ENCODE peak calls at places on chromosomes 13 and 19, in five cellular contexts. M is BE2C, N is heart left ventricle, Y is IMR-90, Q is AG04450. W is an unnamed sample. For H3K27me3, the result is how much of the 10 kb centered on the place peaks cover.

GRCh38 chr19:48512504-48513288 is 1.1 kb upstream of the LMTK3 start:
- DNase-seq in Y (no peak), N (no peak), Q (no peak), M (no peak), W (no peak)

GRCh38 chr19:17491287-17491686 is 20.2 kb upstream of the PGLS start:
- DNase-seq in N (no peak), M (no peak), Q (no peak), Y (no peak), W (no peak)

GRCh38 chr13:110506396-110506795 is 55.1 kb downstream of the RAB20 start:
- DNase-seq in M (no peak), N (no peak), Q (no peak), Y (no peak), W (no peak)

GRCh38 chr13:21735621-21736401 is 64.9 kb downstream of the FGF9 start:
- DNase-seq in Y (no peak), Q (no peak), M (no peak), N (peak), W (no peak)

GRCh38 chr19:677601-678380 is 1.6 kb downstream of the FSTL3 start:
- DNase-seq in M (no peak), Y (no peak), N (no peak), Q (no peak), W (no peak)

GRCh38 chr19:1260749-1261511 is 8.2 kb upstream of the CIRBP start:
- DNase-seq in Y (peak), M (peak), N (peak), Q (peak), W (peak)

GRCh38 chr13:49635599-49636433 is 7.5 kb downstream of the ARL11 start:
- DNase-seq in N (no peak), M (no peak), Y (peak), Q (peak), W (no peak)

GRCh38 chr13:29532136-29532535 is 63.4 kb downstream of the SLC7A1 start:
- DNase-seq in N (no peak), Q (no peak), Y (no peak), M (no peak), W (no peak)

GRCh38 chr19:28289294-28290063 is 923.5 kb downstream of the UQCRFS1 start:
- DNase-seq in M (no peak), Y (no peak), Q (no peak), N (no peak), W (no peak)

GRCh38 chr13:62300021-62300420 is 884.4 kb upstream of the PCDH20 start:
- DNase-seq in Y (no peak), M (no peak), N (no peak), Q (no peak), W (no peak)

GRCh38 chr13:21742041-21742440 is 71.2 kb downstream of the FGF9 start:
- DNase-seq in M (no peak), Q (no peak), Y (no peak), N (no peak), W (no peak)

GRCh38 chr19:38090561-38090960 is 133.5 kb downstream of the DPF1 start:
- DNase-seq in Y (no peak), Q (no peak), N (peak), M (no peak), W (no peak)

GRCh38 chr13:51780099-51780498 is 23.9 kb downstream of the DHRS12 start:
- DNase-seq in Q (no peak), N (no peak), Y (no peak), M (no peak), W (no peak)

GRCh38 chr13:75583101-75583500 is 33.5 kb downstream of the UCHL3 start:
- DNase-seq in Q (no peak), Y (no peak), M (no peak), N (no peak), W (no peak)

GRCh38 chr19:13537454-13537853 is 31.2 kb upstream of the CACNA1A start:
- DNase-seq in Q (no peak), N (no peak), Y (no peak), M (peak), W (no peak)

GRCh38 chr13:92826197-92826596 is 400.4 kb upstream of the GPC6 start:
- DNase-seq in Y (no peak), Q (no peak), N (no peak), M (no peak), W (no peak)

GRCh38 chr13:85772379-85772778 is 26.8 kb downstream of the SLITRK6 start:
- DNase-seq in M (no peak), N (no peak), Q (no peak), Y (peak), W (no peak)

GRCh38 chr19:313169-313987 is 22.2 kb upstream of the PLPP2 start:
- DNase-seq in M (no peak), N (no peak), Y (no peak), Q (no peak), W (no peak)

GRCh38 chr13:59673301-59673700 is 490.4 kb downstream of the DIAPH3 start:
- DNase-seq in M (no peak), Y (peak), N (no peak), Q (no peak), W (no peak)

GRCh38 chr19:16836115-16836905 is 7.1 kb downstream of the SIN3B start:
- DNase-seq in Y (peak), M (no peak), N (peak), Q (no peak), W (no peak)

GRCh38 chr19:1087813-1088418 is 7.3 kb downstream of the POLR2E start:
- DNase-seq in M (no peak), Y (no peak), Q (no peak), N (no peak), W (no peak)

GRCh38 chr19:6501740-6502648 is at the start of gene TUBB4A:
- DNase-seq in Y (no peak), N (peak), Q (no peak), M (peak), W (no peak)

GRCh38 chr13:92843549-92843948 is 383.1 kb upstream of the GPC6 start:
- DNase-seq in N (no peak), Y (peak), Q (peak), M (no peak), W (no peak)

GRCh38 chr19:15101479-15102082 is 5.6 kb upstream of the SYDE1 start:
- DNase-seq in N (no peak), Q (no peak), M (peak), Y (peak), W (no peak)

GRCh38 chr13:31090921-31091624 is 70.6 kb downstream of the HSPH1 start:
- DNase-seq in Q (no peak), M (no peak), Y (peak), N (no peak), W (no peak)

GRCh38 chr13:110873639-110874507 is 41.0 kb downstream of the ANKRD10 start:
- DNase-seq in M (no peak), Y (no peak), Q (no peak), N (no peak), W (no peak)

GRCh38 chr19:28705008-28705407 is 507.9 kb downstream of the UQCRFS1 start:
- DNase-seq in Q (peak), Y (peak), N (no peak), M (no peak), W (no peak)

GRCh38 chr19:29680447-29680846 is 15.2 kb downstream of the PLEKHF1 start:
- DNase-seq in M (no peak), Q (no peak), Y (no peak), N (no peak), W (no peak)

GRCh38 chr13:73715114-73715909 is 418.9 kb downstream of the KLF12 start:
- DNase-seq in N (no peak), Y (no peak), M (no peak), Q (no peak), W (no peak)

GRCh38 chr19:13817018-13817614 is 21.9 kb downstream of the ZSWIM4 start:
- DNase-seq in Y (no peak), M (no peak), Q (no peak), N (peak), W (peak)

GRCh38 chr13:101398920-101399319 is 17.4 kb downstream of the NALCN start:
- DNase-seq in N (no peak), M (no peak), Y (peak), Q (no peak), W (no peak)

GRCh38 chr19:3603121-3603841 is 3.4 kb downstream of the TBXA2R start:
- DNase-seq in N (no peak), Y (no peak), M (no peak), Q (no peak), W (no peak)

GRCh38 chr13:23666576-23666975 is 96.4 kb downstream of the TNFRSF19 start:
- DNase-seq in Q (no peak), Y (peak), M (no peak), N (no peak), W (no peak)

GRCh38 chr13:113907637-113908617 is 44.1 kb upstream of the GAS6 start:
- DNase-seq in Q (peak), N (no peak), Y (peak), M (no peak), W (no peak)
- H3K27me3 ChIP-seq in Q (under half), N (under half), Y (under half), M (half or more), W (under half)

DNA sequence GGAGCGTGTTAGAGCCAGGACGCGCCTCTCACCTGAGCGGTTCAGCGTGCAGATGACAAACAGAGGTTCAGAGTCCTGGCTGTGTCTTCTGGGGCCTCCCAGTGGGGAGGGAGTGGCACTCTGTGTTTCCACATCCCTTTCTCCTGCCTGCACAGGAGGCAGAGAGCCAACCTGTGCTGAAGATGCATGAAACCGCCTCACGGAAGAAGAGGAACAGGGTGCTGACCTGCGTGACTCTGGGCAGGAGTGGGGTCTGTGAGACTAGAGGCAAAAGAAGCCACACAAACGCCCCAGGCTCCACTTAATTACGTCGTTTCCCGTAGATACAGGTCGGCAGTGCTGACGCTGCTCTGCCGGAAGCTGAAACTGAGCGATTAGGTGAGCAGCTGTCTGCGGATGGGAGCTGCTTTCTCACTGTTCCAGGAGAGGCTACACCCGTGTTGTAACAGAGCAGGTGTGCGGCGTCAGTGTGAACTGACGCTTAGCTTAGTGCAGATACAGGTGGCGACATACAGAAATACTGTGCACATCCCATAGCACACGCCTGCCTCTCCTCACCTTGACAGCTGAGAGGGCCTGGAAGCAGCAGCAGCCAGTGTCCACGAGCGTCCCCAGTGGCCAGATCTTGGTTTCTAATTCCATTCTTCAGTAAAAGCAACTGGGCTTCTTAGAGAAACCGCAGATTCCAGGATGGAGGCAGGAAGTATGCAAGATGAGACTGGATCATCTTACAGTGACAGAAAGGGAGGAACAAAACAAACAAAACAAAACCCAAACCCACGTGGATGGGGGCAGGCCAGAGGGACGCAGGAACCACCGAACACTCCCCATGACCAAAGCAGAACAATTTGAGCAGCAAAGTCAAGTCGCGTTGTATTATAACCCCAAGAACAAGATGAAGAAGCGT is 37.7 kb upstream of the MCF2L start:
- DNase-seq in Y (peak), M (peak), Q (peak), N (no peak), W (no peak)
- H3K4me3 ChIP-seq in Y (no peak), M (peak), Q (no peak), N (no peak), W (peak)

DNA sequence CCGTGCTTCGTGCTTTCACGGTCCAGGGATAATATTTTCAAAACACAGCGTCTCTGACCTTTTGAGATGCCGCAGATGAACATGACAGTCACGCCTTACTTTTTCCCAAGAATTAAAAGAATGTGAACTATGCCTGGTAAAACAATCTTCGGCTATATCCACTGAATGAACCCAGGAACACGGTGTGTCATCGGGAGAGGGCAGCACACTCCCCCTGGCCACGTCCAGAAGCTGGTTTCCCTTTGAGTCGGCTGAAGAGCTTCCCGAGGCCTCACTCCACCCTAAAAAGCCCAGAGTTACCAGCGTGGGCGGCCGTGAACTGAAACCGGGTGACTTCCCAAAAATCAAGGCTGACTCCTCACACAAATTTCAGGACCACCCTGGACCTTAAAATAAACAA is 22.9 kb upstream of the SHISA2 start:
- DNase-seq in Q (no peak), N (no peak), Y (peak), M (no peak), W (no peak)
- TF ChIP-seq CTCF in Q (no peak), N (no peak), Y (peak), M (peak), W (no peak)

GRCh38 chr19:5479958-5480357 is 24.7 kb downstream of the ZNRF4 start:
- DNase-seq in Y (no peak), N (no peak), M (peak), Q (no peak), W (no peak)
- H3K27me3 ChIP-seq in Y (under half), N (under half), M (under half), Q (under half), W (under half)

GRCh38 chr13:71309905-71310304 is 557.1 kb downstream of the DACH1 start:
- DNase-seq in Y (no peak), M (no peak), Q (no peak), N (no peak), W (no peak)
- H3K4me3 ChIP-seq in Y (no peak), M (no peak), Q (no peak), N (peak), W (no peak)

DNA sequence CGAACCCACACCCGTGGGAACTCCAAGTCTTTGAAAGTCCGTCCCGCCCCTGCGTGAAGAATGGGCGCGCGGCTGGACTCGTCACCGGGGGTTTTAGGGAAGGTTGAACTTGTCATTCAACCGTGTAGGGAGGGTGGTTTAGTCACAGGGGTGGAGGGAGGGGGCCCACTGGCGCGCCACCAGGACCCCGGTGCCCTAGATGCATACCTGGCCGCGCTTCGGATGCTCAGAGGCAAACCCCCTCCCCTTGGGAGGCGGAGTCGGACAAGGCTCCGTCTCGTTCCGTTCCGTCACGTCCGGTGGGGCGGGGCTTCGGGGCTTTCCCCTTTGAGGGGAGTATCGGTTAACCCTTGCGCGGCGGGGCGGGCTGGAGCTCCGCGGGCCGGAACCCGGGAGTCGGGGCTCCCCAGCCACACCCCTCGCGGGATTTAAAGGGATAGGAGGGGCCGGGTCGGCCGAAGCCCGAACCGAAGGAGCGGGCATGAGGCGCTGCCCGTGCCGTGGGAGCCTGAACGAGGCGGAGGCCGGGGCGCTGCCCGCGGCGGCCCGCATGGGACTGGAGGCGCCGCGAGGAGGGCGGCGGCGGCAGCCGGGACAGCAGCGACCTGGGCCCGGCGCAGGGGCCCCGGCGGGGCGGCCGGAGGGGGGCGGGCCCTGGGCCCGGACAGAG is at the start of the genes COQ8B and ITPKC:
- DNase-seq in Q (peak), Y (peak), N (peak), M (peak), W (peak)
- TF ChIP-seq CTCF in Q (no peak), Y (peak), N (no peak), M (no peak), W (no peak)